ENCODE peak calls at places on chromosome 19, in seven cellular contexts. L is NCI-H1436, H is SJCRH30, X is vagina, J is SHP77, F is A172, T is globus pallidus. P is an unnamed sample.

GRCh38 chr19:45663800-45664199 is 4.2 kb upstream of the GIPR start:
- DNase-seq in F (no peak), X (no peak), T (no peak), J (no peak), H (no peak), L (no peak), P (no peak)

GRCh38 chr19:18141031-18141430 is 11.9 kb upstream of the PIK3R2 start:
- DNase-seq in J (no peak), T (no peak), L (no peak), H (no peak), X (no peak), F (no peak), P (no peak)

GRCh38 chr19:47073574-47073973 is 25.1 kb upstream of the TMEM160 start:
- DNase-seq in L (no peak), H (no peak), T (no peak), F (no peak), X (no peak), J (no peak), P (no peak)

GRCh38 chr19:15452111-15453047 is 2.6 kb upstream of the WIZ start:
- DNase-seq in J (peak; percentile 65), T (peak; percentile 31), X (no peak), H (peak; percentile 99), L (peak; percentile 80), F (peak; percentile 52), P (peak; percentile 10)

GRCh38 chr19:38506723-38507550 is 73.4 kb downstream of the RYR1 start:
- DNase-seq in F (peak; percentile 94), H (peak; percentile 83), J (peak; percentile 92), L (peak; percentile 73), T (peak; percentile 38), X (no peak), P (no peak)

GRCh38 chr19:8449830-8450229 is 5.1 kb downstream of the HNRNPM start:
- DNase-seq in T (no peak), L (no peak), F (no peak), X (no peak), H (no peak), J (no peak), P (no peak)

GRCh38 chr19:48968813-48969218 is 3.7 kb downstream of the FTL start:
- DNase-seq in J (no peak), L (no peak), X (no peak), F (no peak), T (no peak), H (no peak), P (no peak)

GRCh38 chr19:50835103-50835784 is 1.9 kb upstream of the KLK15 start:
- DNase-seq in L (no peak), T (no peak), J (no peak), H (peak; percentile 47), X (no peak), F (peak; percentile 10), P (no peak)

GRCh38 chr19:18433735-18434398 is 4.1 kb downstream of the ISYNA1 start:
- DNase-seq in H (no peak), F (no peak), X (no peak), J (no peak), T (no peak), L (no peak), P (no peak)

GRCh38 chr19:12733907-12734214 is 623 bp downstream of the TRIR start:
- DNase-seq in H (peak; percentile 43), F (no peak), J (no peak), X (no peak), L (no peak), T (no peak), P (no peak)

GRCh38 chr19:15576526-15577156 is 38.4 kb upstream of the CYP4F8 start:
- DNase-seq in T (no peak), J (no peak), F (no peak), H (no peak), L (no peak), X (no peak), P (no peak)